ENCODE peak calls at places on chromosome 1, in nine cellular contexts. One of them, this sample, is unnamed. For H3K36me3, the result is how much of the 10 kb centered on the place peaks cover.

GRCh38 chr1:4379451-4380175 is 274.8 kb upstream of the AJAP1 start:
- DNase-seq in DND-41: peak
- DNase-seq in left ventricle myocardium inferior: no peak
- DNase-seq in lower lobe of right lung: no peak
- DNase-seq in lung: no peak
- DNase-seq in IMR-90: no peak
- DNase-seq in left lung: no peak
- DNase-seq in heart right ventricle: no peak
- DNase-seq in mammary epithelial cell: no peak
- DNase-seq in this sample: no peak

GRCh38 chr1:15156807-15157380 is 3.3 kb downstream of the TMEM51 start:
- DNase-seq in lower lobe of right lung: no peak
- DNase-seq in heart right ventricle: no peak
- DNase-seq in left ventricle myocardium inferior: no peak
- DNase-seq in DND-41: no peak
- DNase-seq in mammary epithelial cell: no peak
- DNase-seq in lung: no peak
- DNase-seq in IMR-90: no peak
- DNase-seq in left lung: no peak
- DNase-seq in this sample: no peak

GRCh38 chr1:65456481-65456880 is 36.0 kb downstream of the LEPR start:
- DNase-seq in lower lobe of right lung: no peak
- DNase-seq in lung: no peak
- DNase-seq in DND-41: no peak
- DNase-seq in IMR-90: no peak
- DNase-seq in mammary epithelial cell: no peak
- DNase-seq in left ventricle myocardium inferior: no peak
- DNase-seq in heart right ventricle: no peak
- DNase-seq in left lung: no peak
- DNase-seq in this sample: no peak

GRCh38 chr1:166544036-166544435 is 295.2 kb upstream of the POGK start:
- DNase-seq in mammary epithelial cell: no peak
- DNase-seq in left ventricle myocardium inferior: no peak
- DNase-seq in heart right ventricle: no peak
- DNase-seq in DND-41: no peak
- DNase-seq in left lung: no peak
- DNase-seq in lower lobe of right lung: no peak
- DNase-seq in IMR-90: no peak
- DNase-seq in lung: no peak
- DNase-seq in this sample: no peak

GRCh38 chr1:145972580-145972979 is 8.1 kb downstream of the POLR3GL start:
- DNase-seq in DND-41: no peak
- DNase-seq in left ventricle myocardium inferior: no peak
- DNase-seq in left lung: no peak
- DNase-seq in lower lobe of right lung: no peak
- DNase-seq in mammary epithelial cell: no peak
- DNase-seq in heart right ventricle: no peak
- DNase-seq in IMR-90: no peak
- DNase-seq in lung: no peak
- DNase-seq in this sample: no peak

GRCh38 chr1:44068442-44068861 is 37.2 kb upstream of the SLC6A9 start:
- DNase-seq in lower lobe of right lung: peak
- DNase-seq in heart right ventricle: no peak
- DNase-seq in lung: no peak
- DNase-seq in IMR-90: no peak
- DNase-seq in left ventricle myocardium inferior: no peak
- DNase-seq in left lung: no peak
- DNase-seq in DND-41: no peak
- DNase-seq in mammary epithelial cell: no peak
- DNase-seq in this sample: peak

GRCh38 chr1:20484526-20485462 is 1.2 kb downstream of the CAMK2N1 start:
- DNase-seq in left lung: peak
- DNase-seq in heart right ventricle: no peak
- DNase-seq in lower lobe of right lung: no peak
- DNase-seq in IMR-90: no peak
- DNase-seq in DND-41: no peak
- DNase-seq in mammary epithelial cell: no peak
- DNase-seq in lung: no peak
- DNase-seq in left ventricle myocardium inferior: no peak
- DNase-seq in this sample: no peak

GRCh38 chr1:243742814-243743213 is 107.2 kb downstream of the AKT3 start:
- DNase-seq in IMR-90: peak
- DNase-seq in lung: no peak
- DNase-seq in left lung: no peak
- DNase-seq in mammary epithelial cell: peak
- DNase-seq in left ventricle myocardium inferior: no peak
- DNase-seq in DND-41: no peak
- DNase-seq in lower lobe of right lung: no peak
- DNase-seq in heart right ventricle: no peak
- DNase-seq in this sample: no peak

GRCh38 chr1:217026506-217026905 is 303.3 kb upstream of the ESRRG start:
- DNase-seq in DND-41: no peak
- DNase-seq in heart right ventricle: no peak
- DNase-seq in lower lobe of right lung: no peak
- DNase-seq in mammary epithelial cell: peak
- DNase-seq in left lung: no peak
- DNase-seq in left ventricle myocardium inferior: no peak
- DNase-seq in IMR-90: peak
- DNase-seq in lung: no peak
- DNase-seq in this sample: no peak

GRCh38 chr1:217032715-217033367 is 309.6 kb upstream of the ESRRG start:
- DNase-seq in lower lobe of right lung: no peak
- DNase-seq in left lung: no peak
- DNase-seq in left ventricle myocardium inferior: peak
- DNase-seq in DND-41: no peak
- DNase-seq in IMR-90: no peak
- DNase-seq in mammary epithelial cell: no peak
- DNase-seq in lung: no peak
- DNase-seq in heart right ventricle: no peak
- DNase-seq in this sample: no peak

GRCh38 chr1:217027403-217028080 is 304.3 kb upstream of the ESRRG start:
- DNase-seq in mammary epithelial cell: no peak
- DNase-seq in IMR-90: no peak
- DNase-seq in lower lobe of right lung: no peak
- DNase-seq in heart right ventricle: no peak
- DNase-seq in left ventricle myocardium inferior: no peak
- DNase-seq in left lung: no peak
- DNase-seq in DND-41: no peak
- DNase-seq in lung: no peak
- DNase-seq in this sample: peak

GRCh38 chr1:217029311-217030157 is 306.3 kb upstream of the ESRRG start:
- DNase-seq in IMR-90: peak
- DNase-seq in left lung: peak
- DNase-seq in lower lobe of right lung: peak
- DNase-seq in lung: peak
- DNase-seq in left ventricle myocardium inferior: no peak
- DNase-seq in heart right ventricle: no peak
- DNase-seq in DND-41: no peak
- DNase-seq in mammary epithelial cell: peak
- DNase-seq in this sample: no peak
- H3K4me3 ChIP-seq in IMR-90: no peak
- H3K4me3 ChIP-seq in left lung: no peak
- H3K4me3 ChIP-seq in lower lobe of right lung: no peak
- H3K4me3 ChIP-seq in lung: no peak
- H3K4me3 ChIP-seq in left ventricle myocardium inferior: no peak
- H3K4me3 ChIP-seq in heart right ventricle: no peak
- H3K4me3 ChIP-seq in DND-41: no peak
- H3K4me3 ChIP-seq in mammary epithelial cell: no peak
- H3K4me3 ChIP-seq in this sample: no peak

DNA sequence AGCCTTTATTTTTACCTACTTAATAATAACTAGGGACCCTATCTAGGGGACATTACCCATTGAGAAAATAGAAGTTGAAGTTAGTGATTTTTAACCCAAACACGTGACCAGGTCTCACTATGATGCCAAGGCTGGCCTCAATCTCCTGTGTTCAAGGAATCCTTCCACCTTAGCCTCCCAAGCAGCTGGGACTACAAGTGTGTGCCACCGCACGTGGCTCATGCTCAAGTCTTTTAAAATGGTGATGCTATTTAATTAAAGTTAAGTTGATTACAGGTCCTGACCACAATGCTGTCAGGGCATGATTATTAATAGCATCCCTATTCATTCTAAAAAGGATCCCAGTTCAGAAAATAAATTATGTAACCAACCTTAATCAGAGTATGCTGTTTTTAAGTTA is 25.0 kb downstream of the FUBP1 start:
- DNase-seq in heart right ventricle: no peak
- DNase-seq in left lung: no peak
- DNase-seq in lung: no peak
- DNase-seq in lower lobe of right lung: no peak
- DNase-seq in left ventricle myocardium inferior: no peak
- DNase-seq in IMR-90: no peak
- DNase-seq in mammary epithelial cell: no peak
- DNase-seq in DND-41: no peak
- DNase-seq in this sample: no peak
- H3K36me3 ChIP-seq in heart right ventricle: under half
- H3K36me3 ChIP-seq in left lung: half or more
- H3K36me3 ChIP-seq in lung: under half
- H3K36me3 ChIP-seq in lower lobe of right lung: half or more
- H3K36me3 ChIP-seq in left ventricle myocardium inferior: half or more
- H3K36me3 ChIP-seq in IMR-90: half or more
- H3K36me3 ChIP-seq in mammary epithelial cell: half or more
- H3K36me3 ChIP-seq in DND-41: half or more
- H3K36me3 ChIP-seq in this sample: under half

GRCh38 chr1:8963940-8964339 is 18.3 kb downstream of the CA6 start:
- DNase-seq in heart right ventricle: no peak
- DNase-seq in DND-41: no peak
- DNase-seq in left ventricle myocardium inferior: no peak
- DNase-seq in left lung: no peak
- DNase-seq in lower lobe of right lung: no peak
- DNase-seq in IMR-90: no peak
- DNase-seq in mammary epithelial cell: no peak
- DNase-seq in lung: no peak
- DNase-seq in this sample: no peak

GRCh38 chr1:8966606-8967005 is 20.9 kb downstream of the CA6 start:
- DNase-seq in lower lobe of right lung: peak
- DNase-seq in heart right ventricle: no peak
- DNase-seq in lung: peak
- DNase-seq in left lung: peak
- DNase-seq in DND-41: no peak
- DNase-seq in IMR-90: no peak
- DNase-seq in mammary epithelial cell: no peak
- DNase-seq in left ventricle myocardium inferior: no peak
- DNase-seq in this sample: no peak

GRCh38 chr1:8965121-8965820 is 19.6 kb downstream of the CA6 start:
- DNase-seq in left ventricle myocardium inferior: no peak
- DNase-seq in IMR-90: no peak
- DNase-seq in DND-41: no peak
- DNase-seq in lower lobe of right lung: no peak
- DNase-seq in left lung: no peak
- DNase-seq in heart right ventricle: no peak
- DNase-seq in lung: no peak
- DNase-seq in mammary epithelial cell: no peak
- DNase-seq in this sample: no peak

GRCh38 chr1:8962812-8963669 is 17.4 kb downstream of the CA6 start:
- DNase-seq in DND-41: peak
- DNase-seq in lung: peak
- DNase-seq in left lung: peak
- DNase-seq in lower lobe of right lung: peak
- DNase-seq in heart right ventricle: no peak
- DNase-seq in IMR-90: no peak
- DNase-seq in left ventricle myocardium inferior: peak
- DNase-seq in mammary epithelial cell: no peak
- DNase-seq in this sample: peak
- TF ChIP-seq CTCF in DND-41: peak
- TF ChIP-seq CTCF in lung: no peak
- TF ChIP-seq CTCF in left lung: peak
- TF ChIP-seq CTCF in lower lobe of right lung: peak
- TF ChIP-seq CTCF in heart right ventricle: peak
- TF ChIP-seq CTCF in IMR-90: peak
- TF ChIP-seq CTCF in left ventricle myocardium inferior: peak
- TF ChIP-seq CTCF in mammary epithelial cell: peak
- TF ChIP-seq CTCF in this sample: peak

GRCh38 chr1:111595807-111596206 is 23.8 kb upstream of the RAP1A start:
- DNase-seq in lower lobe of right lung: no peak
- DNase-seq in mammary epithelial cell: no peak
- DNase-seq in DND-41: no peak
- DNase-seq in left lung: no peak
- DNase-seq in IMR-90: no peak
- DNase-seq in lung: no peak
- DNase-seq in left ventricle myocardium inferior: no peak
- DNase-seq in heart right ventricle: no peak
- DNase-seq in this sample: no peak

GRCh38 chr1:111591946-111592345 is 27.6 kb upstream of the RAP1A start:
- DNase-seq in lung: no peak
- DNase-seq in IMR-90: no peak
- DNase-seq in mammary epithelial cell: no peak
- DNase-seq in left lung: no peak
- DNase-seq in DND-41: no peak
- DNase-seq in left ventricle myocardium inferior: no peak
- DNase-seq in lower lobe of right lung: no peak
- DNase-seq in heart right ventricle: no peak
- DNase-seq in this sample: no peak

GRCh38 chr1:111593403-111594127 is 26.0 kb upstream of the RAP1A start:
- DNase-seq in left ventricle myocardium inferior: no peak
- DNase-seq in mammary epithelial cell: no peak
- DNase-seq in left lung: no peak
- DNase-seq in heart right ventricle: no peak
- DNase-seq in IMR-90: no peak
- DNase-seq in DND-41: no peak
- DNase-seq in lower lobe of right lung: no peak
- DNase-seq in lung: no peak
- DNase-seq in this sample: no peak

GRCh38 chr1:111594128-111594693 is 25.4 kb upstream of the RAP1A start:
- DNase-seq in mammary epithelial cell: no peak
- DNase-seq in DND-41: no peak
- DNase-seq in left lung: no peak
- DNase-seq in heart right ventricle: no peak
- DNase-seq in lung: no peak
- DNase-seq in lower lobe of right lung: no peak
- DNase-seq in left ventricle myocardium inferior: no peak
- DNase-seq in IMR-90: no peak
- DNase-seq in this sample: no peak

DNA sequence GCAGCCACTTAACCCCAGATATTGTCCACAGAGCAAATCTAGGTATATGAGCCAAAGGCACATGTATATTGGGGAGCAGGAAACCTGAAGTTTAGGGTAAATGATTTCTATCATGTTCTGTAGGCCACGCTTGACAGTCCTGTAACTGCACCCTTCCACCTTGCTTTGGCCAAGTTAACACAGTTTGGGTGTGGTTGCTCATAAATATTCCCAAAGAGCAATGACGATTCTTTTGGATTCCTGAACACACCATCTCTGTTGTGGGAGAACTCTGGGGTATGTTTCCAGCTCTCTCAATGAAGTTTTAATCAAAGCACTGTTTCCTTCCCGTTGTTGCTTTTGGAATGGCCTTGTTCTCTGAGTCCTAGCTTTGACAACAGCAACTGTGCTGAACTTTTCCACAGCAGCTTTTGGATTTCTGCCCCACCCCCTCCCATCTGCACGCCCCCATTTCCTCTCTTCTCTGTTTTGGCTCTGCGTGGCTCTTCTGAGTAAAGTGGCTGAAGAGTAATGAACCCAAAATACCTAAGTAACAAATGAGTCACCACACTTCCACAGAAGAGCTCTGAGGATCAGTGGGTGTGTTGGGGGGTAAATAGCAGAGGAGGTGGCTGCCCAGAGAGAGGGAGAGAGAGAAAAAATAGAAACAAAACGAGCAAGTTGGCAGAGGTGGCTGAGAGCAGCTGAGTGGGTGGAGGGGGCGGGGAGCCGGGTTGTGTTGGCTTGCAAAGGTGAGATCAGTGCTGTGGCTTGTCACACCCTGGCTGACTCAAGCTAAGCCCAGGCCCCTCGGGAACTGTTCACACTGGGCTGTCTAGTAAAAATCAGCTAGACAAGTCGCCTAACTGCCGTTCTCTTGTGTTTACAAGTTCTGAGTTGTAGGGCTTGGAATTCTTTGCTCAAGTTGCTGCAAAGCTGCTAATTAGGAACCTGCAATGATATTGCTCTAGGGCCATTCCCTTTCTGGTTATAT is 26.9 kb upstream of the RAP1A start:
- DNase-seq in lower lobe of right lung: peak
- DNase-seq in left lung: peak
- DNase-seq in DND-41: peak
- DNase-seq in lung: peak
- DNase-seq in IMR-90: peak
- DNase-seq in heart right ventricle: peak
- DNase-seq in left ventricle myocardium inferior: peak
- DNase-seq in mammary epithelial cell: peak
- DNase-seq in this sample: peak
- H3K4me3 ChIP-seq in lower lobe of right lung: no peak
- H3K4me3 ChIP-seq in left lung: no peak
- H3K4me3 ChIP-seq in DND-41: no peak
- H3K4me3 ChIP-seq in lung: no peak
- H3K4me3 ChIP-seq in IMR-90: no peak
- H3K4me3 ChIP-seq in heart right ventricle: peak
- H3K4me3 ChIP-seq in left ventricle myocardium inferior: peak
- H3K4me3 ChIP-seq in mammary epithelial cell: no peak
- H3K4me3 ChIP-seq in this sample: peak